ENCODE peak calls at places on chromosomes 2 and 18, in four cellular contexts. J is GM20000, X is GM12865, E is heart right ventricle. T is an unnamed sample.

GRCh38 chr18:69786427-69786826 is 161.2 kb downstream of the CD226 start:
- DNase-seq in E (no peak), X (no peak), J (no peak), T (no peak)

GRCh38 chr2:121136323-121136722 is 148.7 kb downstream of the TFCP2L1 start:
- DNase-seq in E (no peak), X (no peak), J (no peak), T (no peak)

GRCh38 chr2:26251893-26252292 is 7.2 kb downstream of the HADHB start:
- DNase-seq in E (peak), J (no peak), X (no peak), T (no peak)

GRCh38 chr2:19357383-19358241 is 811 bp downstream of the OSR1 start:
- DNase-seq in J (peak), E (no peak), X (no peak), T (no peak)

GRCh38 chr2:151860613-151861146 is 32.5 kb upstream of the ARL5A start:
- DNase-seq in E (no peak), J (no peak), X (no peak), T (no peak)

GRCh38 chr2:129103922-129104878 is 785.5 kb upstream of the HS6ST1 start:
- DNase-seq in X (no peak), E (no peak), J (no peak), T (no peak)

GRCh38 chr2:227180286-227180685 is 15.9 kb downstream of the COL4A3 start:
- DNase-seq in J (no peak), E (peak), X (no peak), T (no peak)

GRCh38 chr2:217105733-217106649 is 246.1 kb upstream of the TNP1 start:
- DNase-seq in X (no peak), E (no peak), J (no peak), T (peak)

GRCh38 chr2:96856776-96857673 is 791 bp downstream of the ANKRD39 start:
- DNase-seq in J (no peak), E (no peak), X (peak), T (no peak)

GRCh38 chr18:39742015-39742466 is 2176.4 kb upstream of the CELF4 start:
- DNase-seq in X (no peak), E (no peak), J (no peak), T (no peak)

GRCh38 chr2:71938108-71938507 is 209.6 kb downstream of the CYP26B1 start:
- DNase-seq in X (no peak), E (no peak), J (no peak), T (no peak)

GRCh38 chr2:109226128-109226527 is 97.1 kb downstream of the SH3RF3 start:
- DNase-seq in J (no peak), E (no peak), X (no peak), T (no peak)

GRCh38 chr2:80510716-80511115 is 206.2 kb upstream of the LRRTM1 start:
- DNase-seq in J (no peak), E (no peak), X (no peak), T (no peak)

GRCh38 chr2:4219121-4219520 is 515.7 kb downstream of the DCDC2C start:
- DNase-seq in J (no peak), X (no peak), E (no peak), T (no peak)

GRCh38 chr18:34659579-34660517 is 50.2 kb upstream of the DTNA start:
- DNase-seq in E (peak), X (peak), J (no peak), T (peak)

GRCh38 chr2:191385416-191386160 is 140.4 kb downstream of the MYO1B start:
- DNase-seq in E (no peak), J (no peak), X (peak), T (no peak)

GRCh38 chr18:49045585-49045984 is 94.8 kb upstream of the SMAD7 start:
- DNase-seq in J (no peak), X (no peak), E (no peak), T (no peak)

GRCh38 chr2:142840438-142840837 is 37.0 kb upstream of the KYNU start:
- DNase-seq in E (no peak), J (no peak), X (no peak), T (no peak)

GRCh38 chr2:195561205-195562032 is 95.6 kb upstream of the SLC39A10 start:
- DNase-seq in X (peak), J (peak), E (no peak), T (peak)

GRCh38 chr18:50099725-50100414 is 95.1 kb downstream of the MYO5B start:
- DNase-seq in X (peak), E (no peak), J (peak), T (peak)

GRCh38 chr2:85729825-85730510 is 23.8 kb upstream of the ATOH8 start:
- DNase-seq in X (no peak), E (no peak), J (no peak), T (no peak)

GRCh38 chr2:27952070-27952469 is 61.5 kb downstream of the BABAM2 start:
- DNase-seq in X (no peak), J (no peak), E (no peak), T (no peak)

GRCh38 chr18:48835119-48835518 is 115.6 kb downstream of the SMAD7 start:
- DNase-seq in J (no peak), E (no peak), X (peak), T (no peak)

GRCh38 chr2:226031078-226031937 is 631.8 kb downstream of the NYAP2 start:
- DNase-seq in X (no peak), E (peak), J (no peak), T (peak)

GRCh38 chr2:85248741-85249524 is 78.9 kb downstream of the TGOLN2 start:
- DNase-seq in E (peak), J (no peak), X (no peak), T (peak)

GRCh38 chr2:15615310-15615920 is 23.7 kb downstream of the DDX1 start:
- DNase-seq in J (no peak), E (no peak), X (no peak), T (no peak)

GRCh38 chr18:76256897-76257500 is 238.0 kb downstream of the ZNF516 start:
- DNase-seq in J (no peak), E (peak), X (peak), T (peak)

GRCh38 chr2:238108423-238109201 is 8.5 kb downstream of the ESPNL start:
- DNase-seq in E (no peak), J (peak), X (peak), T (no peak)

GRCh38 chr18:32576296-32576916 is 105.7 kb upstream of the GAREM1 start:
- DNase-seq in X (peak), E (no peak), J (no peak), T (peak)

GRCh38 chr2:160125828-160126227 is 63.4 kb upstream of the PLA2R1 start:
- DNase-seq in J (no peak), E (no peak), X (no peak), T (no peak)

GRCh38 chr2:62293151-62293489 is 97.2 kb downstream of the B3GNT2 start:
- DNase-seq in X (no peak), J (no peak), E (no peak), T (no peak)

GRCh38 chr2:88709117-88709739 is 17.8 kb downstream of the RPIA start:
- DNase-seq in X (no peak), J (no peak), E (no peak), T (peak)

GRCh38 chr2:19811186-19811585 is 90.6 kb downstream of the TTC32 start:
- DNase-seq in E (no peak), J (no peak), X (no peak), T (no peak)

GRCh38 chr2:28393115-28393836 is 618 bp downstream of the FOSL2 start:
- DNase-seq in J (peak), X (peak), E (peak), T (peak)

GRCh38 chr2:201830666-201831065 is 24.3 kb downstream of the CDK15 start:
- DNase-seq in E (no peak), X (no peak), J (no peak), T (no peak)

GRCh38 chr2:135132314-135132713 is 80.2 kb downstream of the RAB3GAP1 start:
- DNase-seq in J (no peak), E (no peak), X (no peak), T (no peak)

GRCh38 chr2:88082781-88083180 is 15.2 kb downstream of the SMYD1 start:
- DNase-seq in J (no peak), X (no peak), E (no peak), T (no peak)

DNA sequence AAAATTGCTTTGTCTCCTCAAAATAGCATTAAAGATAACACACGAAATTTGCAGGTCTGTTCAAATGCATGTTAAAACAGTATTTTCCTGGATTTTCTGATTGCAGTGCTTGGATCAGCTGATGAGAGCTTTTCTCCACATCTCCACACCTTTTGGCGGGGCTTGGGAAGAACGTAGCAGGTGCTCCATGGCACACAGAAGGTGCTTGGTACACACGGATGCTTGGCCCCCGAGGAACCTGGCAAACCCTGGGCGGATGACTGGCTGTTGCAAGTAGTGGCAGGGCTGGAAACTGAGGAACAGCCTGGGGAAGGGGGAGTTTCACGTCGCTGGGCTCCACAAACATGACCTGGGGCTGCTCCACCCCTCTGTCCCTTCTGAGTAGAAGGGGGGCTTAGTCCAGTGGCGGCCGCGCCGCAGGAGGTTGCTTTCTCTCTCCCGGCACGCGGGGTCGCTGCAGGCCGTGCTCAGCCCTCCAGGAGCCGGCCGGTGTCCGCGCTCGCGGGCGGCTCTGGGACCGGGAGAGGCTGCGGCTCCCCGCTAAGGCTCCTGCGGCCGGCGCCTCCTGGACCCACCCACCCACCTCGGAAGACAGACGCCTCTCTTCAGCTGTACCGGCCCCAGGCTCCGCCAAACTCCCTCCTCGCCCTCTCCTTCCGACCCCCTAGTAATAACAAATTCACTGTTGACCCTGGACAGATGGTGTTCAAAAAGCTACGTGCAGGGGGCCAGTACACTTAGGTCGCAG is 69.3 kb downstream of the MARCO start:
- DNase-seq in J (peak), E (peak), X (peak), T (no peak)
- TF ChIP-seq CTCF in J (peak), E (peak), X (peak), T (peak)

DNA sequence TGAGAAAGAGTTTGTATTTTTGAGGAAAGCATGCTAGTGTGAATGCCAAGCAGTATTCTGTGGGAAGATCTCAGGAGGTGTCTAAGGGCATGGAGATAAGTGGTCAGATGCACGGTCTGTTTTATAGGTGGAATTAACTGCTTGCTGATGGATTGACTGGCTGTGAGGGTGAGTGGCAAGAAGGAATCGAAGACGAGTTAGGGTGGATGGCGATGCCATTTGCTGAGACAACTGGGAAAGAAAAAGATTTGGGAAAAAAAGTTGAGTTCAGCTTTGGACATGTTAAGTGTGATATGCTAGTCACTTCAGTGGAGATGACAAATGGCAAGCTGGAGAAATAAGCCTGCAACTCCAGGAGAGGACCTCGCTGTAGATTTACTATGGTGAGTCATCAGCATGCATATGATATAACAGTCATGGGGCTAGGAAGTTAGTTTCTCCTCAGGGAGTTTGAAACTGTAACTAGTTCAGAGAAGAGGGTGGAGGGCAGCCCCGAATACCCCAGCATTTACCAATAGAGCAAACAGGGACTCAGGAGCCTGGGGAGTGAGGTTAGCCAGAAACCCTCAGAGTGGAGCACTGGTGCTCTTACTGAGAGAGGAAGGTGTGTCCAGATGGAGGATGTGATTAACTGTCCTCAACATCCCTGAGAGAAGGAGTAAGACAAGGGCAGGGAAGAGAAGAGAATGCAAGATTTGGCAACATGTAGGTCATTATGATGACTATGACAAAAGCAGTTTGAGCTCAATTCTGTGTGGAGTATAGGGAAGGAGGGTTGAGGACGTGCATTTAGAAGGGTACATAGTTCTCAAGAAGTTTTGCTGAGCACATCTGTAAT is 2.0 kb upstream of the HK2 start:
- DNase-seq in J (no peak), E (no peak), X (no peak), T (peak)
- TF ChIP-seq CTCF in J (no peak), E (no peak), X (no peak), T (no peak)

DNA sequence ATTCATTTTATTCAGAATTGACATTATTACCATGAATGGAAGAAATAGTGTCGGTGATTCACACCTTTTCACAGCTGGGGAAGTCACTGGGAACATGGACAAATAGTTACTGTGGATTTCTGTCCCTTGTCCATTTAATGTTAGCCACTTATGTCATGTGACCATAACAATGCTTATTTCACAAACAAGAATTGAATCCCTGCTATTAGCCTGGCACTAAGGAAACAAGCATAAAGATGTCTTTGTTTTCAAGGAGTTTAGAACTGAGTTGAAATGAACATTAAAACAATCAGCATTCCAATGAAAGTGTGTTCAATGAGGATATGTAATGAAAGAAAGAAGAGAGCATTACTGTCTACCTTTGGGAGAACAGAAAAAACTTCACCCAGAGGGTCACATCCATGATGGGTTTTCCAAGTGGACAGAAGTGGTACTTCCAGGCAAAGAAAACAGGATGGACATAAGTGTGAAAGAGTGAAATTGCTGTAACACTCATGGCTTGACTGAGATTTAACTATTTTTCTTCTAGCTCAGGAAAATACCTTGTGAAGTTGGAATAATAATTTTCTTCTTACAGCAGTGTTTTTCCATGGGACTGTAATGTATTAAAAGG is 324.5 kb upstream of the UBE2E3 start:
- DNase-seq in X (no peak), J (no peak), E (no peak), T (no peak)
- TF ChIP-seq CTCF in X (no peak), J (no peak), E (no peak), T (no peak)

GRCh38 chr2:162992828-162993227 is 154.3 kb upstream of the KCNH7 start:
- DNase-seq in X (no peak), E (no peak), J (no peak), T (peak)

GRCh38 chr2:162994718-162995117 is 156.2 kb upstream of the KCNH7 start:
- DNase-seq in X (no peak), J (no peak), E (no peak), T (no peak)

GRCh38 chr2:162989507-162989906 is 150.9 kb upstream of the KCNH7 start:
- DNase-seq in J (no peak), X (no peak), E (no peak), T (peak)
- TF ChIP-seq CTCF in J (no peak), X (no peak), E (no peak), T (no peak)

DNA sequence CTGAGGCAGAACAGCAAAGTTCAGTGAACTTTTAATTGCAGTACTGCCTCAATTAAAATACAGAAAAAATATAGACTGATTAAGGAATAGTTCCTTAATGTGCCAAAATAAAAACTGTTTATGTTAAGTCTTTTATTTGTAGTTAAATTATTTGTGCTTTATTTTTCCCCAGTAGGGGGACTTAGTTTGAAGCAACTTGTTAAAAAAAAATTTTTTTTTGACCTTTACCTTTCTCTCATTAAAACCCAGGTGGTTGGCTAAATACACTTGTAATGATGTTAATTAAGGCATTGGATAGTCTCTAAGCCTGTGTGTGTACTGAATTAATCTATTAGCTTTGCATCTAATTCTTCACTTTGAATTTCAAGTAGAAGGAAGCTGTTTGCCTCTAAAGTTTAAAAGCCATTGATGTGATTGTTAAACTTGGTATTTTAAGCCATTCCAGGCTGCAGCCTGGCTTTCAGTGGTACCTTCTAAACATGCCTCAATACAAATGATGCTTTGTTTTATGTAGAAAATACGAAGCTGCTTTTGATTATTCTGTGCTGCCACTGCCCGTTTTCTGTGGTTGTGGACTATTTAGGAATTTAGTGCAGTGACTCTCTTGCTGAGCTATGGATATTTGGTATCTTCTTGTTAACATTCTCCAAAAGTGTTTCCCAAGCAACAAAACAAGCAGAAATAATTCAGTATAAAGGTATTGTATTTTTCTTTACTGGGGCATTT is 102.9 kb downstream of the TANC1 start:
- DNase-seq in E (no peak), X (no peak), J (no peak), T (no peak)
- TF ChIP-seq CTCF in E (no peak), X (no peak), J (no peak), T (no peak)

DNA sequence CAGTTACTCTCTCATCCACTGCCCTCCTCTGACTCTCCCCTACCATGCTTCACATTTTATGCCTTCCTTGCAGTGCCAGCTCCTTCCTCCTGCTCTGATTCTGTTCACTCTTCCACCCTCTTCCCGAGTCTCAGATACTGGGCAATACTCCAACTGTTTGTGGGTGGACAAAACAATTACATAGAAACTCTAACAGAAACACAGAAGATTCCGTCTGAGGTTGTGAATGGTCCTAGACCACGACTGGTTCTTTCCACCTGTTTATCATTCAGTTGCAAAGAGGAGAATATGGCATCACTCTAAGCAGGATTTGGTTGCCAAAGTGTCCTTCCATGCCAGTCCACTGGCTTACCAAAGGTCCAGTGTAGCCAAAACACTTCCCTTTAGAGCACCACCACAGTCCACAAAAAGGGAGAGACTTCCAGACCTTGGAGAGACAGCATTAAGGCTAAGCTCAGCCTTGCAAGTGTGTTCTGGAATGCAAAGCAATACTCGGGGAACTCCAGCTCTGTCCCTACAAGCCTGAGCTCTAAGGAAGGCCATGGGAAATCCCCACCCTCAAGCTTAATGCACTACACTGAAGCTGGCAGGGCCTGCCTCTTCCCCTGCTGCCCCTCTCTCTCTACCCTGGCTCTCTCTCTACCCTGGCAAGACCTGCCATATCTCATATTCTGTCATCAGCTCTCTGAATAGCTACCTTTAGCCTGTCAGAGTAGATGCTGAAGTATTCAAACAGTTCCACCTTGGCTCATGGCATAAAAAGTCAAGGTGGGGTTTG is 33.6 kb upstream of the RND3 start:
- DNase-seq in J (no peak), X (peak), E (no peak), T (peak)
- TF ChIP-seq CTCF in J (no peak), X (no peak), E (no peak), T (no peak)